ENCODE peak calls at places on chromosomes 6 and 20, in seven cellular contexts. U, P, K, D, W, X and M are unnamed samples.

GRCh38 chr6:9083108-9083507 is 647.8 kb upstream of the SLC35B3 start:
- DNase-seq in D (no peak), U (no peak), X (no peak), K (no peak), P (no peak), W (no peak), M (no peak)

GRCh38 chr20:1819311-1820136 is 75.7 kb upstream of the SIRPA start:
- DNase-seq in P (no peak), D (no peak), X (no peak), K (no peak), W (no peak), U (no peak), M (no peak)

GRCh38 chr6:160992323-160993314 is 1.1 kb downstream of the MAP3K4 start:
- DNase-seq in X (no peak), K (peak; percentile 42), W (peak; percentile 58), D (peak; percentile 82), P (peak; percentile 25), U (peak; percentile 61), M (peak; percentile 72)

GRCh38 chr6:125588268-125588667 is 161.2 kb upstream of the HEY2 start:
- DNase-seq in D (no peak), U (no peak), K (no peak), X (no peak), P (no peak), W (no peak), M (no peak)

GRCh38 chr6:156126535-156126934 is 650.6 kb upstream of the ARID1B start:
- DNase-seq in D (no peak), K (no peak), X (no peak), P (no peak), U (no peak), W (no peak), M (no peak)

GRCh38 chr20:51120438-51120837 is 97.5 kb upstream of the KCNG1 start:
- DNase-seq in X (no peak), K (no peak), W (no peak), U (no peak), P (no peak), D (no peak), M (no peak)

GRCh38 chr20:49259799-49260198 is 18.1 kb downstream of the ZNFX1 start:
- DNase-seq in W (no peak), K (no peak), X (no peak), U (no peak), D (no peak), P (no peak), M (no peak)

GRCh38 chr6:97186416-97186999 is 96.5 kb downstream of the MMS22L start:
- DNase-seq in U (peak; percentile 60), D (peak; percentile 75), X (no peak), P (peak; percentile 43), W (peak; percentile 38), K (peak; percentile 69), M (peak; percentile 5)

GRCh38 chr20:59743767-59744485 is 139.6 kb downstream of the PHACTR3 start:
- DNase-seq in P (no peak), W (no peak), U (peak; percentile 3), K (peak; percentile 19), D (no peak), X (no peak), M (no peak)

GRCh38 chr20:6685181-6685582 is 82.3 kb upstream of the BMP2 start:
- DNase-seq in X (no peak), W (peak; percentile 47), U (peak; percentile 41), D (peak; percentile 15), K (no peak), P (no peak), M (no peak)

GRCh38 chr6:132464538-132465256 is 48.2 kb downstream of the STX7 start:
- DNase-seq in W (no peak), P (no peak), X (no peak), D (peak; percentile 55), U (no peak), K (no peak), M (no peak)

GRCh38 chr6:124958759-124959354 is 3.4 kb upstream of the RNF217 start:
- DNase-seq in W (no peak), X (no peak), D (peak; percentile 87), K (no peak), P (no peak), U (no peak), M (peak; percentile 9)

GRCh38 chr6:150930816-150931215 is 65.3 kb downstream of the MTHFD1L start:
- DNase-seq in W (no peak), D (peak; percentile 32), K (no peak), X (no peak), U (no peak), P (peak; percentile 37), M (no peak)

GRCh38 chr6:142916881-142917280 is 28.1 kb downstream of the HIVEP2 start:
- DNase-seq in U (no peak), W (no peak), D (no peak), X (no peak), P (no peak), K (no peak), M (no peak)

GRCh38 chr6:109853426-109853825 is 124.7 kb upstream of the GPR6 start:
- DNase-seq in K (no peak), D (no peak), P (no peak), U (no peak), X (no peak), W (no peak), M (no peak)